ENCODE peak calls at places on chromosome 14, in five cellular contexts. T, G, N, O and M are unnamed samples.

GRCh38 chr14:95314609-95315008 is 5.1 kb downstream of the CLMN start:
- DNase-seq in G (no peak), O (peak; percentile 21), T (no peak), N (no peak), M (peak; percentile 66)

GRCh38 chr14:24360281-24360680 is 7.7 kb upstream of the NFATC4 start:
- DNase-seq in G (no peak), T (no peak), N (no peak), O (no peak), M (no peak)

GRCh38 chr14:32818576-32818975 is 120.1 kb upstream of the NPAS3 start:
- DNase-seq in N (no peak), T (no peak), G (no peak), O (no peak), M (no peak)

GRCh38 chr14:23094666-23095195 is at the start of gene ACIN1:
- DNase-seq in N (peak; percentile 95), T (peak; percentile 85), G (no peak), O (peak; percentile 91), M (no peak)

GRCh38 chr14:51564986-51565604 is 86.6 kb upstream of the FRMD6 start:
- DNase-seq in T (peak; percentile 22), G (peak; percentile 45), N (no peak), O (no peak), M (no peak)

GRCh38 chr14:60276347-60276746 is 27.3 kb downstream of the PPM1A start:
- DNase-seq in G (no peak), N (no peak), O (no peak), T (no peak), M (no peak)

GRCh38 chr14:88500611-88501010 is 54.2 kb downstream of the PTPN21 start:
- DNase-seq in T (no peak), N (no peak), O (no peak), G (no peak), M (no peak)

GRCh38 chr14:20706657-20707355 is 18.2 kb downstream of the ANG start:
- DNase-seq in T (no peak), G (no peak), N (no peak), O (no peak), M (no peak)

GRCh38 chr14:91987192-91987591 is 39.7 kb upstream of the FBLN5 start:
- DNase-seq in N (no peak), G (peak; percentile 63), T (no peak), O (no peak), M (no peak)

GRCh38 chr14:96682401-96682800 is 114.8 kb upstream of the VRK1 start:
- DNase-seq in T (no peak), O (no peak), N (no peak), G (no peak), M (no peak)

GRCh38 chr14:79570648-79571047 is 640.7 kb downstream of the DIO2 start:
- DNase-seq in O (no peak), G (no peak), N (no peak), T (no peak), M (no peak)

GRCh38 chr14:36055681-36056225 is 120.8 kb downstream of the PTCSC3 start:
- DNase-seq in G (no peak), T (no peak), O (no peak), N (no peak), M (no peak)
- H3K36me3 ChIP-seq in G (no peaks in the 10 kb centered on the region), T (no peaks in the 10 kb centered on the region), O (no peaks in the 10 kb centered on the region), N (no peaks in the 10 kb centered on the region), M (no peaks in the 10 kb centered on the region)

GRCh38 chr14:70278281-70278680 is 81.2 kb downstream of the COX16 start:
- DNase-seq in G (no peak), N (no peak), T (no peak), O (no peak), M (no peak)
- H3K4me3 ChIP-seq in G (no peak overlapping the region), N (no peak overlapping the region), T (no peak overlapping the region), O (no peak overlapping the region), M (no peak overlapping the region)

GRCh38 chr14:61351457-61351856 is 30.1 kb downstream of the PRKCH start:
- DNase-seq in O (no peak), G (no peak), T (no peak), N (no peak), M (no peak)
- H3K36me3 ChIP-seq in O (no peaks in the 10 kb centered on the region), G (no peaks in the 10 kb centered on the region), T (no peaks in the 10 kb centered on the region), N (no peaks in the 10 kb centered on the region), M (no peaks in the 10 kb centered on the region)

DNA sequence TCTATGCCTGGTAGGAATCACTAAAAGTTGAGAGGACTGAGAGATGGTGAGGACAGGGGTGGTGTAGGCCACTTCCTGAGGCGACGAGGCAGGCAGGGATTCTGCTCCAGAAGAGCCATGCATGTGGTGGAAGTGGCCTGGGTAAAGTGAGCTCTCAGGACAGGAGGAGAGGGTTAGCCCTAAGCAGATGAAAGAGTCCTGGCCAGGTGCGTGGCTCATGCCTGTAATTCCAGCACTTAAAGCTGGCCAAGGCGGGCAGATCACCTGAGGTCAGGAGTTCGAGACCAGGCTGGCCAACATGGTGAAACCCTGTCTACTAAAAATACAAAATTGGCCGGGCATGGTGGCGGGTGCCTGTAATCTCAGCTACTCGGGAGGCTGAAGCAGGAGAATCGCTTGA is 8.5 kb downstream of the HSP90AA1 start:
- DNase-seq in G (no peak), O (no peak), N (no peak), T (no peak), M (no peak)
- H3K4me3 ChIP-seq in G (no peak overlapping the region), O (no peak overlapping the region), N (no peak overlapping the region), T (no peak overlapping the region), M (no peak overlapping the region)

GRCh38 chr14:99224116-99224910 is 47.7 kb downstream of the BCL11B start:
- DNase-seq in O (no peak), N (no peak), G (no peak), T (no peak), M (no peak)
- H3K36me3 ChIP-seq in O (no peaks in the 10 kb centered on the region), N (no peaks in the 10 kb centered on the region), G (no peaks in the 10 kb centered on the region), T (no peaks in the 10 kb centered on the region), M (no peaks in the 10 kb centered on the region)

GRCh38 chr14:31206536-31207286 is 882 bp downstream of the HECTD1 start:
- DNase-seq in T (peak; percentile 53), N (peak; percentile 50), O (no peak), G (peak; percentile 46), M (peak; percentile 29)

GRCh38 chr14:31207746-31208545 is at the start of gene HECTD1:
- DNase-seq in N (peak; percentile 93), T (peak; percentile 75), O (peak; percentile 92), G (peak; percentile 93), M (peak; percentile 97)

GRCh38 chr14:31207287-31207745 is 277 bp downstream of the HECTD1 start:
- DNase-seq in N (no peak), O (no peak), T (peak; percentile 95), G (no peak), M (no peak)

GRCh38 chr14:31209605-31210004 is 2.0 kb upstream of the HECTD1 start:
- DNase-seq in T (no peak), G (no peak), N (no peak), O (no peak), M (no peak)

DNA sequence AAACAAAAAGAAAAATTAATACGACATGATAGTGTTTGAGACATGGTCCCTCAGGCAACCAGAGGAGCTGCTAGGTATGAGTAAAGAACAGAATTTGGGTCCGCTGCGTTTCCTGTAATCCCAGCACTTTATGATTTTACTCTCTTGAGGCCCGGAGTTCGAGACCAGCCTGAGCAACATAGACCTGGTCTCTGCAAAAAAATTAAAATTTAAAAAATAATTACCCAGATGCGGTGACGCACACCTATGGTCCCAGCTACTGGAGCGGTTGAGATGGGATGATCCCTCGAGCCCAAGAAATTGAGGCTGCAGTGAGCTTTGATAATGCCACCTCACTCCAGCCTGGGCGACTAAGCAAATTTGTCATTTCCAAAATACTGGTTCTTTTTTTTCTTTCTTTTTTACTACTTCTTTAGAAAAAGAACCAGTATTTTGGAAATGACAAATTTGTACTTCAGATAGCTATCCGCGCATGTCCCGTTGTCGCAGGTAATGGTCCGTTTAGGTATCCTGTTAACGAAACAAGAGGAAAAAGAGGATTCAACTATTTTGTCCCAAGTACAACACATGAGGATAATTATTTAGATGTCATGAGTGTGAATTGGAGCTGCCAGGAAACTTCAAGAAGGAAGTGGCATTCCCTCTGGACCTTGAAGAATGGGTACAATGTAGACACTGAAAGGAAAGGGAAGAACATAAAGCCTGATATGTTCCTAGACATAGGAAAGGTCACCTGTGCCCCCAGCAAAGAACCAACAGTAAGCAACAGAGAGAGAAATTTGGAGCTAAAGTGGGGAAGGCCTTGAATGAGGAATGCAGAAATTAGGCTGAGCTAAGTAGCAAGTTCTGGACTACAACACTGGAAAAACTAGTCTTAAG is 1.2 kb upstream of the HECTD1 start:
- DNase-seq in O (no peak), T (peak; percentile 28), G (no peak), N (no peak), M (peak; percentile 9)
- H3K4me3 ChIP-seq in O (peak overlapping the region; percentile 93), T (peak overlapping the region; percentile 55), G (peak overlapping the region; percentile 75), N (peak overlapping the region; percentile 49), M (peak overlapping the region; percentile 76)